ENCODE peak calls at places on chromosomes 2 and 18, in nine cellular contexts. V is astrocyte of the spinal cord; A is iPS-NIHi11; X is amniotic epithelial cell; W is ELR; U is right cardiac atrium; O is stomach; K is naive thymus-derived CD8-positive, alpha-beta T cell; G is BJ. T is an unnamed sample.

GRCh38 chr2:70301344-70302194 is at the start of gene FAM136A:
- DNase-seq in U (peak; percentile 95), X (peak; percentile 52), V (peak; percentile 73), A (peak; percentile 94), G (no peak), K (peak; percentile 90), O (peak; percentile 90), W (peak; percentile 86), T (peak; percentile 66)

GRCh38 chr18:21345851-21346250 is 103.8 kb downstream of the GREB1L start:
- DNase-seq in V (no peak), X (peak; percentile 59), G (no peak), A (no peak), W (no peak), K (no peak), U (no peak), O (no peak), T (no peak)

GRCh38 chr18:21897811-21898210 is 157.2 kb downstream of the MIB1 start:
- DNase-seq in V (peak; percentile 41), K (no peak), A (peak; percentile 76), O (peak; percentile 58), X (peak; percentile 46), G (no peak), U (no peak), W (peak; percentile 64), T (peak; percentile 56)

GRCh38 chr18:56065101-56065500 is 477.1 kb upstream of the TCF4 start:
- DNase-seq in K (no peak), U (no peak), V (no peak), W (no peak), A (no peak), G (no peak), O (no peak), X (no peak), T (no peak)

GRCh38 chr2:54088191-54088634 is 27.2 kb upstream of the ACYP2 start:
- DNase-seq in V (peak; percentile 57), U (no peak), A (no peak), X (peak; percentile 21), W (no peak), O (no peak), G (no peak), K (no peak), T (peak; percentile 2)

GRCh38 chr2:37454851-37455762 is 110.7 kb downstream of the QPCT start:
- DNase-seq in U (peak; percentile 26), G (no peak), K (no peak), X (peak; percentile 61), A (no peak), O (no peak), W (no peak), V (peak; percentile 42), T (peak; percentile 38)

GRCh38 chr2:80381666-80382065 is 77.1 kb upstream of the LRRTM1 start:
- DNase-seq in W (no peak), X (no peak), V (no peak), O (no peak), K (no peak), G (no peak), A (no peak), U (no peak), T (no peak)

GRCh38 chr2:200525066-200525465 is 941 bp upstream of the SGO2 start:
- DNase-seq in V (no peak), U (no peak), W (no peak), O (no peak), G (no peak), X (peak; percentile 17), A (no peak), K (no peak), T (no peak)

GRCh38 chr2:209965723-209966122 is 36.7 kb upstream of the RPE start:
- DNase-seq in U (no peak), X (peak; percentile 43), V (no peak), O (no peak), A (no peak), W (no peak), K (no peak), G (no peak), T (no peak)

GRCh38 chr2:199443589-199444130 is 14.1 kb downstream of the SATB2 start:
- DNase-seq in A (no peak), K (no peak), G (no peak), O (no peak), V (peak; percentile 44), W (peak; percentile 65), U (no peak), X (no peak), T (no peak)

GRCh38 chr2:143469323-143469722 is 340.1 kb downstream of the ARHGAP15 start:
- DNase-seq in O (no peak), K (no peak), U (no peak), W (no peak), A (no peak), V (no peak), G (no peak), X (no peak), T (no peak)

GRCh38 chr18:9736942-9737813 is 29.1 kb downstream of the RAB31 start:
- DNase-seq in V (peak; percentile 46), W (peak; percentile 84), K (no peak), X (no peak), A (no peak), O (no peak), U (no peak), G (no peak), T (peak; percentile 62)

GRCh38 chr2:152098033-152098797 is 629 bp downstream of the CACNB4 start:
- DNase-seq in U (peak; percentile 71), O (peak; percentile 34), V (no peak), A (peak; percentile 52), W (peak; percentile 27), G (no peak), X (no peak), K (no peak), T (no peak)

GRCh38 chr18:43570593-43570992 is 293.3 kb upstream of the SYT4 start:
- DNase-seq in U (no peak), O (no peak), W (no peak), G (no peak), K (no peak), V (no peak), A (no peak), X (no peak), T (no peak)

GRCh38 chr2:164545484-164545883 is 75.8 kb downstream of the GRB14 start:
- DNase-seq in O (no peak), A (no peak), W (no peak), V (no peak), X (no peak), U (no peak), G (no peak), K (no peak), T (no peak)

GRCh38 chr2:134348239-134348638 is 94.4 kb downstream of the MGAT5 start:
- DNase-seq in W (peak; percentile 19), O (no peak), U (no peak), A (no peak), K (no peak), G (no peak), X (no peak), V (peak; percentile 60), T (no peak)

GRCh38 chr2:10327896-10328666 is 25.4 kb downstream of the HPCAL1 start:
- DNase-seq in O (peak; percentile 64), K (no peak), W (no peak), A (no peak), U (no peak), G (no peak), X (no peak), V (no peak), T (no peak)

GRCh38 chr2:56191617-56192016 is 7.8 kb downstream of the CCDC85A start:
- DNase-seq in W (peak; percentile 72), K (no peak), G (no peak), U (no peak), A (peak; percentile 61), X (peak; percentile 71), O (no peak), V (peak; percentile 23), T (peak; percentile 25)

GRCh38 chr2:231687133-231687852 is 21.0 kb upstream of the PTMA start:
- DNase-seq in G (no peak), K (peak; percentile 65), O (peak; percentile 72), W (peak; percentile 65), X (peak; percentile 34), V (peak; percentile 17), U (peak; percentile 88), A (peak; percentile 88), T (no peak)

GRCh38 chr2:236610991-236611821 is 41.6 kb downstream of the ACKR3 start:
- DNase-seq in X (peak; percentile 32), W (no peak), G (peak; percentile 70), K (no peak), U (no peak), V (no peak), O (no peak), A (no peak), T (no peak)

GRCh38 chr2:172380436-172381274 is 46.7 kb upstream of the ITGA6 start:
- DNase-seq in G (no peak), K (no peak), X (peak; percentile 11), O (no peak), V (peak; percentile 12), U (no peak), A (peak; percentile 70), W (no peak), T (no peak)

GRCh38 chr2:118197011-118197695 is 108.9 kb downstream of the INSIG2 start:
- DNase-seq in V (peak; percentile 2), G (no peak), A (peak; percentile 59), W (peak; percentile 32), X (peak; percentile 13), K (no peak), O (no peak), U (no peak), T (no peak)

GRCh38 chr2:170533156-170533555 is 182.0 kb upstream of the SP5 start:
- DNase-seq in V (no peak), X (no peak), U (no peak), A (no peak), O (no peak), K (no peak), W (no peak), G (no peak), T (no peak)

GRCh38 chr2:230218411-230218810 is 1.4 kb downstream of the SP110 start:
- DNase-seq in X (no peak), V (no peak), K (no peak), O (no peak), G (no peak), U (no peak), A (no peak), W (no peak), T (no peak)

GRCh38 chr2:211737282-211737681 is 801.3 kb downstream of the ERBB4 start:
- DNase-seq in U (no peak), O (no peak), A (no peak), G (no peak), W (peak; percentile 77), X (peak; percentile 62), V (peak; percentile 13), K (no peak), T (peak; percentile 65)